ENCODE peak calls at places on chromosomes 4 and X, in ten cellular contexts. One of them, this sample, is unnamed.

GRCh38 chrX:75038925-75039324 is 113.7 kb upstream of the NEXMIF start:
- DNase-seq in IMR-90: peak
- DNase-seq in left ventricle myocardium inferior: no peak
- DNase-seq in tibial artery: no peak
- DNase-seq in psoas muscle: no peak
- DNase-seq in tibial nerve: no peak
- DNase-seq in CD8-positive, alpha-beta T cell: no peak
- DNase-seq in heart right ventricle: no peak
- DNase-seq in thoracic aorta: no peak
- DNase-seq in heart left ventricle: no peak
- DNase-seq in this sample: no peak

GRCh38 chr4:10625130-10625529 is 59.4 kb downstream of the CLNK start:
- DNase-seq in thoracic aorta: no peak
- DNase-seq in tibial artery: no peak
- DNase-seq in CD8-positive, alpha-beta T cell: no peak
- DNase-seq in IMR-90: no peak
- DNase-seq in psoas muscle: no peak
- DNase-seq in heart right ventricle: no peak
- DNase-seq in tibial nerve: no peak
- DNase-seq in heart left ventricle: no peak
- DNase-seq in left ventricle myocardium inferior: no peak
- DNase-seq in this sample: no peak

GRCh38 chr4:77994194-77994721 is 62.9 kb upstream of the FRAS1 start:
- DNase-seq in heart right ventricle: no peak
- DNase-seq in tibial artery: no peak
- DNase-seq in psoas muscle: no peak
- DNase-seq in IMR-90: peak
- DNase-seq in left ventricle myocardium inferior: no peak
- DNase-seq in CD8-positive, alpha-beta T cell: no peak
- DNase-seq in thoracic aorta: no peak
- DNase-seq in tibial nerve: no peak
- DNase-seq in heart left ventricle: peak
- DNase-seq in this sample: peak

GRCh38 chr4:8459867-8460453 is 19.4 kb downstream of the TRMT44 start:
- DNase-seq in left ventricle myocardium inferior: no peak
- DNase-seq in thoracic aorta: no peak
- DNase-seq in heart left ventricle: no peak
- DNase-seq in heart right ventricle: no peak
- DNase-seq in tibial artery: no peak
- DNase-seq in IMR-90: no peak
- DNase-seq in psoas muscle: no peak
- DNase-seq in CD8-positive, alpha-beta T cell: no peak
- DNase-seq in tibial nerve: no peak
- DNase-seq in this sample: no peak

GRCh38 chrX:39253551-39253950 is 452.3 kb downstream of the MID1IP1 start:
- DNase-seq in heart left ventricle: no peak
- DNase-seq in thoracic aorta: no peak
- DNase-seq in tibial nerve: no peak
- DNase-seq in psoas muscle: no peak
- DNase-seq in left ventricle myocardium inferior: no peak
- DNase-seq in CD8-positive, alpha-beta T cell: no peak
- DNase-seq in IMR-90: no peak
- DNase-seq in heart right ventricle: no peak
- DNase-seq in tibial artery: no peak
- DNase-seq in this sample: no peak

GRCh38 chr4:8694226-8694625 is 101.7 kb downstream of the CPZ start:
- DNase-seq in heart right ventricle: no peak
- DNase-seq in left ventricle myocardium inferior: no peak
- DNase-seq in heart left ventricle: no peak
- DNase-seq in IMR-90: no peak
- DNase-seq in tibial nerve: no peak
- DNase-seq in CD8-positive, alpha-beta T cell: no peak
- DNase-seq in tibial artery: peak
- DNase-seq in thoracic aorta: no peak
- DNase-seq in psoas muscle: no peak
- DNase-seq in this sample: no peak

GRCh38 chr4:119797238-119797894 is 168.8 kb upstream of the PDE5A start:
- DNase-seq in heart left ventricle: no peak
- DNase-seq in left ventricle myocardium inferior: no peak
- DNase-seq in heart right ventricle: no peak
- DNase-seq in tibial nerve: no peak
- DNase-seq in IMR-90: no peak
- DNase-seq in thoracic aorta: no peak
- DNase-seq in tibial artery: no peak
- DNase-seq in CD8-positive, alpha-beta T cell: no peak
- DNase-seq in psoas muscle: no peak
- DNase-seq in this sample: no peak

GRCh38 chr4:75922588-75922987 is 18.2 kb downstream of the NAAA start:
- DNase-seq in psoas muscle: no peak
- DNase-seq in tibial nerve: no peak
- DNase-seq in thoracic aorta: no peak
- DNase-seq in tibial artery: no peak
- DNase-seq in heart right ventricle: no peak
- DNase-seq in IMR-90: no peak
- DNase-seq in left ventricle myocardium inferior: no peak
- DNase-seq in heart left ventricle: no peak
- DNase-seq in CD8-positive, alpha-beta T cell: no peak
- DNase-seq in this sample: no peak

DNA sequence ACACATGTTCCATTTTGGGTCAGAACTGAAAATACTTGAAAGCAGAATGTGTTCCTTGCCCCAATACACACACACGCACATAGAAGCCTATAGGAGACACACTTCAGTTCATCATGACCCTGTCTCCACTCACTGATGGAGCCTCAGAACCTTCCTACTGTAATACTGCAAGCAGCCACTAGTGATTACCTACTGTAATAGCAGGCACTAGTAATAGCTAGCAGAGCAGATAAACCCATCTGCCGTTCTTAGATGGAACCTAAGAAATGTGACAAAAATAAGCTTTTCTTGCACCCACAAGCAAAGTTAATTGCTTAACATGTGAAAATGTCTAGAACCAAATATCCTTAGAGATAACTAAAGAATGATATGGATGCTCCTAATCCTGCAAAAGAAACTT is 13.6 kb downstream of the AMTN start:
- DNase-seq in heart right ventricle: no peak
- DNase-seq in IMR-90: no peak
- DNase-seq in psoas muscle: no peak
- DNase-seq in heart left ventricle: no peak
- DNase-seq in tibial artery: no peak
- DNase-seq in thoracic aorta: no peak
- DNase-seq in left ventricle myocardium inferior: no peak
- DNase-seq in tibial nerve: no peak
- DNase-seq in CD8-positive, alpha-beta T cell: no peak
- DNase-seq in this sample: no peak
- TF ChIP-seq CTCF in heart right ventricle: no peak
- TF ChIP-seq CTCF in IMR-90: no peak
- TF ChIP-seq CTCF in psoas muscle: no peak
- TF ChIP-seq CTCF in heart left ventricle: no peak
- TF ChIP-seq CTCF in tibial artery: no peak
- TF ChIP-seq CTCF in thoracic aorta: no peak
- TF ChIP-seq CTCF in left ventricle myocardium inferior: no peak
- TF ChIP-seq CTCF in tibial nerve: no peak
- TF ChIP-seq CTCF in CD8-positive, alpha-beta T cell: no peak
- TF ChIP-seq CTCF in this sample: no peak

DNA sequence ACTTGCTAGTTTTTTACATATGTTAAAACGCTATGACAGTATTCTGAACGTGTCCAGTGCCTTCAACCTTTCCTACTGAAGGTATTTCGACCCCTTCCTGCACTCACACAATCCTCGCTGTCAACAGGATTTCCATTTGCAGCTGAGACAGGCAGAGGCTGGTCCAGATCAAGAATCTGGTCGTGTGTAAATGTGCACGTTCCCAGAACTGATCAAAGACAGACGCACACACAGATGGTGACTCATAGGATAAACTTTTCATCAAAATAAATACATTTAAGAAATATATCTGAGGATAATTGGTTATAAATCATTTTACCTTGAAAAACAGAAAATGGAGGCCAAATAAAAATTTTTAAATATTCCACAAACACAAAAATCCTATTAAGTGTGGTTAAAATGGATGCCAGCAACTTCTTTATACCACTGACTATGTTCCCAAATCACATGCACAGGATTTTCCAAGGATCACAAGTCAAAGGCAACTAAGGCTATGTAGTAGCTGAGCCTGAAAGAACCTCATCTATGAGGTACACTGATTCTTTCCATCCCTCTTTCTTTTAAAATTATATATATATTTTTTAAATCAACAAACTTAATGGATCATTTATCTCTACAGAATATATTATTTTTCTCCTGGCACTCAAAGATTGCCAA is 85.9 kb downstream of the RNF150 start:
- DNase-seq in IMR-90: peak
- DNase-seq in psoas muscle: no peak
- DNase-seq in tibial artery: no peak
- DNase-seq in thoracic aorta: no peak
- DNase-seq in tibial nerve: no peak
- DNase-seq in left ventricle myocardium inferior: no peak
- DNase-seq in CD8-positive, alpha-beta T cell: no peak
- DNase-seq in heart left ventricle: no peak
- DNase-seq in heart right ventricle: no peak
- DNase-seq in this sample: peak
- H3K27ac ChIP-seq in IMR-90: no peak
- H3K27ac ChIP-seq in psoas muscle: no peak
- H3K27ac ChIP-seq in tibial artery: no peak
- H3K27ac ChIP-seq in thoracic aorta: no peak
- H3K27ac ChIP-seq in tibial nerve: no peak
- H3K27ac ChIP-seq in left ventricle myocardium inferior: peak
- H3K27ac ChIP-seq in CD8-positive, alpha-beta T cell: no peak
- H3K27ac ChIP-seq in heart left ventricle: peak
- H3K27ac ChIP-seq in heart right ventricle: no peak
- H3K27ac ChIP-seq in this sample: no peak

DNA sequence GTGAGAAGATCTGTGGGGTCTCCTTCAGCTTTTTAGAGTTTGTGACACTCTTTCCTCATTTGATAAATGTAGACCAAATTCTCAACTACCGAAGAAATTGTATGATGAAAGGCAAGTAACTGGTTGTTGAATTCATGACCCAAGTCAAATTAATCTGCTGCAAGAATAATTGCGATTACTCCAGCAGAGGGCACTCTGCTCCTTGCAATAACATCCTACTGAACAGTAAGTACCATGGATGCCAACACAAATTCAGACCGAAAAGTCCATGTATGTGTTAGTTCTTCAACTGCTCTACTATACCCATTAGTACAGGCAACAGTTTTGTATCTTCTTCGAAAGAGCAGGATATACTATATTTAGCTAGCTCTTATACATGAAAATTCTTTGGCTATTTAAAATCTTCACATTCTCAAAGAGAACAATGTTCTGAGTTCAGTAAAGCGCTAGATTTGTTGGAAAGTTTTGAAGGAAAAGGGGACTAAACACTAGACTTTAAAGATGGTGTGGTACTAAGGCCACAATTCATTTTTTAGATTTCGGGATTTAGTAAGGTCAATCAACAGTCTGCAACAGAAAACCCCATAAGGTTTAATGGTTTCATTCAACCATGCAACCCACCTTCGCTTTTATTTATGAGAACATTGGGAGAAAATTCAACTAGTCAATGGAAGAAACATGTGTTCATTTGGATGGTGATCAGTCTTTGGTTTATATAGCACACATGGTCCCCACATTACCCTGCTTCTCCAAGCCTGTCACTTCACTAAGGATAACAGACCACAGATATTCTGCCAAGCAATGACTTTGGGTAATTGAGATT is 105.4 kb upstream of the TBC1D9 start:
- DNase-seq in CD8-positive, alpha-beta T cell: peak
- DNase-seq in thoracic aorta: peak
- DNase-seq in left ventricle myocardium inferior: no peak
- DNase-seq in tibial nerve: peak
- DNase-seq in heart right ventricle: no peak
- DNase-seq in psoas muscle: no peak
- DNase-seq in heart left ventricle: peak
- DNase-seq in IMR-90: peak
- DNase-seq in tibial artery: peak
- DNase-seq in this sample: peak
- H3K4me3 ChIP-seq in CD8-positive, alpha-beta T cell: no peak
- H3K4me3 ChIP-seq in thoracic aorta: no peak
- H3K4me3 ChIP-seq in left ventricle myocardium inferior: no peak
- H3K4me3 ChIP-seq in tibial nerve: no peak
- H3K4me3 ChIP-seq in heart right ventricle: no peak
- H3K4me3 ChIP-seq in psoas muscle: no peak
- H3K4me3 ChIP-seq in heart left ventricle: no peak
- H3K4me3 ChIP-seq in IMR-90: no peak
- H3K4me3 ChIP-seq in tibial artery: no peak
- H3K4me3 ChIP-seq in this sample: no peak

GRCh38 chrX:111363741-111364140 is 48.3 kb downstream of the DCX start:
- DNase-seq in psoas muscle: no peak
- DNase-seq in tibial nerve: no peak
- DNase-seq in IMR-90: no peak
- DNase-seq in heart left ventricle: no peak
- DNase-seq in CD8-positive, alpha-beta T cell: no peak
- DNase-seq in tibial artery: no peak
- DNase-seq in left ventricle myocardium inferior: no peak
- DNase-seq in heart right ventricle: no peak
- DNase-seq in thoracic aorta: no peak
- DNase-seq in this sample: no peak

GRCh38 chrX:111355523-111356122 is 56.4 kb downstream of the DCX start:
- DNase-seq in psoas muscle: no peak
- DNase-seq in thoracic aorta: no peak
- DNase-seq in tibial artery: no peak
- DNase-seq in left ventricle myocardium inferior: no peak
- DNase-seq in tibial nerve: no peak
- DNase-seq in heart right ventricle: no peak
- DNase-seq in heart left ventricle: no peak
- DNase-seq in IMR-90: no peak
- DNase-seq in CD8-positive, alpha-beta T cell: no peak
- DNase-seq in this sample: no peak

GRCh38 chrX:111365770-111366325 is 46.1 kb downstream of the DCX start:
- DNase-seq in psoas muscle: no peak
- DNase-seq in left ventricle myocardium inferior: no peak
- DNase-seq in tibial nerve: no peak
- DNase-seq in tibial artery: no peak
- DNase-seq in CD8-positive, alpha-beta T cell: no peak
- DNase-seq in heart left ventricle: no peak
- DNase-seq in thoracic aorta: no peak
- DNase-seq in IMR-90: no peak
- DNase-seq in heart right ventricle: no peak
- DNase-seq in this sample: no peak

GRCh38 chrX:111361751-111362150 is 50.2 kb downstream of the DCX start:
- DNase-seq in heart right ventricle: no peak
- DNase-seq in IMR-90: no peak
- DNase-seq in heart left ventricle: no peak
- DNase-seq in left ventricle myocardium inferior: no peak
- DNase-seq in psoas muscle: no peak
- DNase-seq in tibial nerve: no peak
- DNase-seq in CD8-positive, alpha-beta T cell: no peak
- DNase-seq in thoracic aorta: no peak
- DNase-seq in tibial artery: no peak
- DNase-seq in this sample: no peak

DNA sequence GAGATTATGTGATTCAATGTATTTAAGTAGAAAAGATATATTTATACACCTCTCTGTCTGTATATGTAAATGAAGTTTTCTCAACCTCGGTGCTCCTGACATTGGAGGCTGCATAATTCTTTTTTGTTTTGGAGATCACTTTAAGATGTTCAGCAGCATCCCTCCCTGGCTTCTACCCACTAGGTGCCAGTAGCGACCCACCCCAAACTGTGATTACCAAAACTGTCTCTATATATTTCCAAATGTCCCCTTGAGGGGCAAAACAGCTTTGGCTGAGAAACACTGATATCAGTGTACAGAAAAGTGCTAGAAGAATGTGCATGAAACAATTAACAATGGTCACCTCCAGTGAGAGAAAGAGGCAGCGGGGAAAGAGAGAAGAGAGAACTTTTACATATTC is 51.2 kb downstream of the DCX start:
- DNase-seq in tibial artery: no peak
- DNase-seq in heart left ventricle: no peak
- DNase-seq in left ventricle myocardium inferior: no peak
- DNase-seq in heart right ventricle: no peak
- DNase-seq in tibial nerve: no peak
- DNase-seq in thoracic aorta: no peak
- DNase-seq in IMR-90: no peak
- DNase-seq in CD8-positive, alpha-beta T cell: no peak
- DNase-seq in psoas muscle: no peak
- DNase-seq in this sample: no peak
- TF ChIP-seq CTCF in tibial artery: no peak
- TF ChIP-seq CTCF in heart left ventricle: no peak
- TF ChIP-seq CTCF in left ventricle myocardium inferior: no peak
- TF ChIP-seq CTCF in heart right ventricle: peak
- TF ChIP-seq CTCF in tibial nerve: no peak
- TF ChIP-seq CTCF in thoracic aorta: no peak
- TF ChIP-seq CTCF in IMR-90: no peak
- TF ChIP-seq CTCF in CD8-positive, alpha-beta T cell: no peak
- TF ChIP-seq CTCF in psoas muscle: no peak
- TF ChIP-seq CTCF in this sample: no peak